ENCODE peak calls at places on chromosomes 1 and 21, in five cellular contexts. V is keratinocyte, Y is colonic mucosa, S is heart left ventricle, Z is OCI-LY7. F is an unnamed sample.

GRCh38 chr21:21295303-21295702 is 297.1 kb downstream of the NCAM2 start:
- DNase-seq in S (no peak), V (no peak), Z (no peak), Y (no peak), F (no peak)

GRCh38 chr1:1399870-1400575 is 888 bp upstream of the CCNL2 start:
- DNase-seq in V (no peak), S (no peak), Z (peak; percentile 15), Y (no peak), F (no peak)

GRCh38 chr21:19759836-19760235 is 1238.4 kb upstream of the NCAM2 start:
- DNase-seq in Y (no peak), V (no peak), S (no peak), Z (no peak), F (no peak)

GRCh38 chr1:91755176-91755575 is 130.8 kb downstream of the TGFBR3 start:
- DNase-seq in Y (no peak), Z (no peak), V (no peak), S (no peak), F (peak; percentile 57)

GRCh38 chr1:217747156-217747769 is 116.1 kb downstream of the SPATA17 start:
- DNase-seq in V (peak; percentile 5), Z (peak; percentile 48), S (no peak), Y (no peak), F (no peak)

GRCh38 chr1:166017395-166017794 is 149.4 kb downstream of the FAM78B start:
- DNase-seq in Y (no peak), S (no peak), V (no peak), Z (peak; percentile 5), F (no peak)

GRCh38 chr1:6427445-6428390 is 3.1 kb downstream of the ESPN start:
- DNase-seq in V (no peak), S (no peak), Y (peak; percentile 81), Z (no peak), F (no peak)

GRCh38 chr1:39406533-39407478 is 84.6 kb upstream of the BMP8A start:
- DNase-seq in S (no peak), V (no peak), Z (no peak), Y (no peak), F (no peak)

GRCh38 chr1:50775740-50776139 is 184.3 kb downstream of the FAF1 start:
- DNase-seq in Y (no peak), S (no peak), Z (no peak), V (no peak), F (no peak)

GRCh38 chr1:181134543-181135461 is 46.3 kb downstream of the IER5 start:
- DNase-seq in Z (peak; percentile 60), Y (peak; percentile 67), S (no peak), V (peak; percentile 92), F (peak; percentile 71)

GRCh38 chr21:37759777-37760176 is 156.5 kb downstream of the KCNJ6 start:
- DNase-seq in Y (no peak), V (no peak), Z (no peak), S (no peak), F (no peak)

GRCh38 chr1:205663286-205663994 is 16.9 kb downstream of the SLC45A3 start:
- DNase-seq in Z (no peak), S (no peak), Y (no peak), V (no peak), F (peak; percentile 44)

GRCh38 chr1:7975212-7975865 is 13.8 kb downstream of the PARK7 start:
- DNase-seq in Y (peak; percentile 81), Z (peak; percentile 54), S (peak; percentile 63), V (peak; percentile 40), F (peak; percentile 83)

GRCh38 chr1:223831755-223832636 is 13.8 kb downstream of the TP53BP2 start:
- DNase-seq in S (no peak), Z (no peak), V (no peak), Y (no peak), F (no peak)

GRCh38 chr1:89823679-89824292 is 3.0 kb downstream of the LRRC8D start:
- DNase-seq in V (no peak), Z (peak; percentile 19), Y (no peak), S (no peak), F (no peak)

GRCh38 chr1:116375165-116375883 is 2.3 kb downstream of the ATP1A1 start:
- DNase-seq in V (no peak), Z (peak; percentile 23), S (no peak), Y (peak; percentile 33), F (no peak)

GRCh38 chr1:116503535-116504307 is 67.1 kb downstream of the CD58 start:
- DNase-seq in Y (no peak), Z (no peak), V (no peak), S (no peak), F (peak; percentile 62)

GRCh38 chr1:3399732-3400131 is 54.7 kb upstream of the ARHGEF16 start:
- DNase-seq in V (no peak), S (no peak), Y (no peak), Z (no peak), F (no peak)

GRCh38 chr1:30413111-30413440 is 310.3 kb downstream of the MATN1 start:
- DNase-seq in S (peak; percentile 3), Z (no peak), Y (no peak), V (no peak), F (no peak)

GRCh38 chr1:51433269-51433971 is 85.6 kb downstream of the EPS15 start:
- DNase-seq in Y (no peak), V (no peak), Z (peak; percentile 33), S (no peak), F (no peak)

GRCh38 chr1:64019818-64020217 is 183.6 kb upstream of the UBE2U start:
- DNase-seq in V (no peak), S (no peak), Y (peak; percentile 21), Z (peak; percentile 24), F (no peak)

GRCh38 chr1:240435996-240436566 is 175.9 kb downstream of the GREM2 start:
- DNase-seq in S (no peak), Z (no peak), Y (no peak), V (no peak), F (no peak)

GRCh38 chr1:200671235-200671786 is 1.6 kb upstream of the DDX59 start:
- DNase-seq in Y (no peak), V (no peak), Z (no peak), S (no peak), F (no peak)

GRCh38 chr1:226603030-226603960 is 54.7 kb downstream of the STUM start:
- DNase-seq in Y (peak; percentile 53), Z (no peak), V (peak; percentile 5), S (peak; percentile 71), F (peak; percentile 78)

GRCh38 chr1:15383810-15384209 is 25.9 kb upstream of the EFHD2 start:
- DNase-seq in S (no peak), Y (no peak), Z (no peak), V (no peak), F (no peak)

GRCh38 chr21:45262616-45263015 is 25.1 kb downstream of the POFUT2 start:
- DNase-seq in Z (peak; percentile 37), S (no peak), Y (peak; percentile 35), V (no peak), F (no peak)

GRCh38 chr1:205632374-205633169 is 761 bp upstream of the ELK4 start:
- DNase-seq in V (no peak), S (no peak), Y (no peak), Z (peak; percentile 9), F (no peak)

GRCh38 chr1:152109231-152109997 is 5.8 kb downstream of the TCHH start:
- DNase-seq in S (no peak), Z (no peak), V (no peak), Y (peak; percentile 18), F (peak; percentile 17)

GRCh38 chr1:152108899-152109222 is 6.4 kb downstream of the TCHH start:
- DNase-seq in V (no peak), Y (peak; percentile 20), S (no peak), Z (no peak), F (no peak)

GRCh38 chr1:152109998-152110294 is 5.3 kb downstream of the TCHH start:
- DNase-seq in S (no peak), Z (no peak), Y (no peak), V (no peak), F (no peak)

GRCh38 chr1:152107289-152107983 is 7.8 kb downstream of the TCHH start:
- DNase-seq in Y (peak; percentile 16), Z (no peak), S (no peak), V (no peak), F (peak; percentile 10)

DNA sequence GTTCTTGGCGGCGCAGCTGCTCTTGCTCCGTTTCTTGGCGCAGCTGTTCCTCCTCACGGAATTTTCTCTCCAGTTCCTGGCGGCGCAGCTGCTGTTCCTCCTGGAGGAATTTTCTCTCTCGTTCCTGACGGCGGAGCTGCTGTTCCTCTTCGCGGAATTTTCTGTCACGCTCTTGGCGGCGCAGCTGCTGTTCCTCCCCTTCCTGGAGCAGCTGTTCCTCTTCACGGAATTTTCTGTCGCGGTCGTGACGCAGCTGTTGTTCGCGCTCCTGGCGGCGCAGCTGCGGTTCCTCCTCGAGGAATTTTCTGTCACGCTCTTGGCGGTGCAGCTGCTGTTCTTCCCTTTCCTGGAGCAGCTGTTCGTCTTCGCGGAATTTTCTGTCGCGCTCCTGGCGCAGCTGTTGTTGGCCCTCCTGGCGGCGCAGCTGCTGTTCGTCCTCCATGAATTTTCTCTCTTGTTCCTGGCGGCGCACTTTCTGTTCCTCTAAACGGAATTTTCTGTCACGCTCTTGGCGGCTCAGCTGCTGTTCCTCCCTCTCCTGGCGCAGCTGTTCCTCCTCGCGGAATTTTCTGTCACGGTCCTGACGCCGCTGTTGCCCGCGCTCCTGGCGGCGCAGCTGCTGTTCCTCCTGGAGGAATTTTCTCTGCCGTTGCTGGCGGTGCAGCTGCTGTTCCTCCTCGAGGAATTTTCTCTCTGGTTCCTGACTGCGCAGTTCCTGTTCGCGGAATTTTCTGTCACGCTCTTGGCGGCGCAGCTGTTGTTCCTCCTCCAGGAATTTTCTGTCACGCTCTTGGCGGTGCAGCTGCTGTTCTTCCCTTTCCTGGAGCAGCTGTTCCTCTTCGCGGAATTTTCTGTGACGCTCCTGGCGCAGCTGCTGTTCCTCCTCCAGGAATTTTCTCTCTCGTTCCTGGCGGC is 7.0 kb downstream of the TCHH start:
- DNase-seq in V (no peak), Z (no peak), Y (peak; percentile 44), S (no peak), F (peak; percentile 70)
- H3K4me1 ChIP-seq in V (peaks cover 13% of the 10 kb centered on the region), Z (no peaks in the 10 kb centered on the region), Y (peaks cover 15% of the 10 kb centered on the region), S (peaks cover 12% of the 10 kb centered on the region), F (peaks cover 19% of the 10 kb centered on the region)

DNA sequence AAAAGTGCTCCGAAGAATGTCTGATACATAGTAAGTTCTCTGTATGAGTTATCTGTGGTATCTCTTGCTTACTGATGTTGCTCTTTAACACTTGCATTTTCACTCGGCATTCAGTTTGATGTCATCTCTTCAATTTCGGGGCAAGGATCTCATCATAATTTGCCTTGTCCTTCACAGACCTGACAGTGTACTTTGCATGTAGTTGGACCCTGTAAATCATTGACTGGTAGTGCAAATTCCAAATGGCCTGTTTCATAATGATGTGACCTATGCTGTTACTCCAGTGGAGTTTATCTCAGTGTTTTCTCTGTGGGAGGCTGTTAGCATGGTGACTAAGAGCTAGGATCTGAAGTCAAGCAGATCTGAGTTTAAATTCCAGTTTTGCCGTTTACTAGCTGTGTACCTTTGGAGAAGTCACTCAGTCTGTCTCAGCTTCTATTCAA is 34.2 kb upstream of the ABCD3 start:
- DNase-seq in V (no peak), S (no peak), Z (no peak), Y (peak; percentile 77), F (no peak)
- H3K4me3 ChIP-seq in V (no peak overlapping the region), S (no peak overlapping the region), Z (no peak overlapping the region), Y (no peak overlapping the region), F (no peak overlapping the region)

GRCh38 chr1:111825217-111825616 is 69.5 kb downstream of the DDX20 start:
- DNase-seq in V (no peak), Y (no peak), Z (no peak), S (no peak), F (no peak)
- H3K27ac ChIP-seq in V (no peak overlapping the region), Y (no peak overlapping the region), Z (no peak overlapping the region), S (no peak overlapping the region), F (no peak overlapping the region)

DNA sequence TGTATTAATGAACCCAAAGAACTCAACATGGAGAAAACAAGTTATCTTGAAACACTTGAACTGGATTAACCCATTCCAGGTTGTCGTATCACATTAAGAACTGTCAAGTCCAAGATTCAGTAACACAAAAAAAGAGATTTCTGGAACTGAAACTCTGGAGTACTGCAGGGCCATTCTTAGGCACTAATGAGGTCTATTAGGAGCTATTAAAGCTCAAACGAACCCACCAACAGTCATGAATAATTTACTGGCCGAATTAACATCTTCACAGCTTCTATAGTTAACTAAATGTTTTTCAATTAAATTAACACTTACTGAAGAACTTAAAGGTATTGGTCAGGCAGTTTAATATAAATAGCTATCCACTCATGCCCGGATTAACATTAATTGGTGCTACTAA is 4.6 kb downstream of the CSDE1 start:
- DNase-seq in Y (no peak), V (no peak), Z (no peak), S (no peak), F (no peak)
- H3K4me1 ChIP-seq in Y (peaks cover 8% of the 10 kb centered on the region), V (peaks cover 23% of the 10 kb centered on the region), Z (peaks cover 42% of the 10 kb centered on the region), S (peaks cover 62% of the 10 kb centered on the region), F (peaks cover 14% of the 10 kb centered on the region)

F was measured in right cardiac atrium.